ENCODE peak calls at places on chromosomes 1 and 21, in ten cellular contexts. C, B, I, M, K, F, Y, O, A and Q are unnamed samples.

GRCh38 chr1:15755643-15756040 is 3.0 kb upstream of the FBLIM1 start:
- DNase-seq in I (no peak), K (no peak), Y (no peak), B (no peak), O (no peak), A (no peak), M (no peak), C (no peak), F (no peak), Q (no peak)

GRCh38 chr1:33659641-33660040 is 187.2 kb downstream of the ZSCAN20 start:
- DNase-seq in K (no peak), Y (no peak), A (no peak), M (no peak), F (no peak), C (no peak), B (no peak), I (no peak), O (no peak), Q (no peak)

GRCh38 chr1:39165049-39165448 is 39.4 kb upstream of the MACF1 start:
- DNase-seq in O (no peak), F (no peak), M (no peak), K (no peak), C (no peak), I (peak; percentile 37), A (peak; percentile 45), B (no peak), Y (no peak), Q (no peak)

GRCh38 chr1:193270996-193271395 is 84.6 kb upstream of the B3GALT2 start:
- DNase-seq in C (no peak), F (no peak), I (no peak), O (peak; percentile 81), Y (no peak), A (no peak), M (no peak), K (no peak), B (peak; percentile 97), Q (no peak)

GRCh38 chr1:24910751-24911650 is 19.1 kb downstream of the RUNX3 start:
- DNase-seq in Y (no peak), C (no peak), A (no peak), F (no peak), O (no peak), I (no peak), K (peak; percentile 32), B (peak; percentile 75), M (no peak), Q (no peak)

GRCh38 chr21:37208741-37209225 is 58.4 kb downstream of the VPS26C start:
- DNase-seq in K (no peak), I (no peak), C (peak; percentile 74), B (no peak), M (no peak), F (no peak), O (no peak), Y (no peak), A (no peak), Q (no peak)

GRCh38 chr1:7098641-7099040 is 313.4 kb downstream of the CAMTA1 start:
- DNase-seq in I (no peak), C (no peak), K (no peak), F (no peak), O (no peak), Y (no peak), A (no peak), M (no peak), B (no peak), Q (no peak)

GRCh38 chr1:109267743-109268300 is 15.1 kb downstream of the PSRC1 start:
- DNase-seq in O (no peak), B (peak; percentile 73), I (no peak), K (no peak), A (no peak), M (no peak), C (no peak), Y (no peak), F (no peak), Q (no peak)

GRCh38 chr1:222894331-222894730 is 79.5 kb downstream of the DISP1 start:
- DNase-seq in F (no peak), B (no peak), M (no peak), A (no peak), K (no peak), C (no peak), I (no peak), O (no peak), Y (no peak), Q (no peak)

GRCh38 chr1:97901017-97901658 is 19.7 kb downstream of the DPYD start:
- DNase-seq in F (no peak), Y (no peak), M (no peak), B (peak; percentile 71), K (no peak), C (no peak), I (no peak), O (no peak), A (peak; percentile 86), Q (no peak)

GRCh38 chr1:110674337-110675059 is at the start of gene KCNA3:
- DNase-seq in M (no peak), Y (no peak), F (peak; percentile 81), A (no peak), O (peak; percentile 66), I (peak; percentile 91), K (no peak), C (no peak), B (no peak), Q (peak; percentile 51)

DNA sequence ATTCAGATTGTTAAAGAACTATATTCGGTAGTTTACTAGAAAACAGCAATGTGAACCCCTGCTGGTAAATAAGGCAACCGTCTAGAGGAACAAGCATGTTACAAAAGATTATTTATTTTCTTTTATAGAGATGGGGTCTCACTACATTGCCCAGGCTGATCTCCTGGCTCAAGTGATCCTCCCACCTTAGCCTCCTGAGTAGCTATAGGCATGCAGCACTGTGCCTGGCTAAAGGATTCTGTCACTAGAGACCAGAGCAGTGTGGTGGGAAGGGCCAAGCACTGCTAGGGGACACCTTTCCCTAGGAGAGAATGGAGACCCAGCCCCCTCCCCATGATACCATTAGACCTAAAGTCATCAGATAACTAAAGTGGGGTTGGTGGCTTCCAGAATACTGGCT is 28.9 kb downstream of the SLC27A3 start:
- DNase-seq in K (no peak), I (no peak), F (no peak), Y (no peak), B (no peak), M (no peak), O (no peak), A (no peak), C (no peak), Q (no peak)
- H3K9ac ChIP-seq in K (no peak overlapping the region), I (no peak overlapping the region), F (no peak overlapping the region), Y (no peak overlapping the region), B (no peak overlapping the region), M (no peak overlapping the region), O (no peak overlapping the region), A (no peak overlapping the region), C (no peak overlapping the region), Q (no peak overlapping the region)

DNA sequence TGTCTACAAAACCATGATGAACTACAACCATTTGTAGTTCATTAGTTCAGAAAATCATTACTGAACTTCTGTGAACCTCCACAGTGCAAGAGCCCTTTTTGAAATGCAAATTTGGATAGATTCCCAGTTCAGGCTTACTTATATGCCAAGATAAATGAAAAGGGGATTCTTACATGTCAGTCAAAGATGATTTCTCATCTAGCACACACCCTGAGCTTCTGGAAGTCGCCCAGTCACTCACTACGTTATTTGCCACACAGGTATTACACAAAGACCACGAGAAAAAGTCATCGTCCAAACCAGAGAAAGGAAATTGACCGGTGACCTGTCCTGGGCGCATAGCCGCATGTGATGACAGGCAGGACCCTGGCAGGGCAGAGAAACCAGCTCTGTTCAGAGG is 41.8 kb downstream of the ETS2 start:
- DNase-seq in M (no peak), Y (no peak), C (no peak), B (peak; percentile 69), I (no peak), F (no peak), K (peak; percentile 49), A (no peak), O (no peak), Q (no peak)
- H3K27ac ChIP-seq in M (no peak overlapping the region), Y (no peak overlapping the region), C (no peak overlapping the region), B (no peak overlapping the region), I (no peak overlapping the region), F (no peak overlapping the region), K (no peak overlapping the region), A (no peak overlapping the region), O (no peak overlapping the region), Q (no peak overlapping the region)

GRCh38 chr21:29710498-29710897 is 229.3 kb downstream of the GRIK1 start:
- DNase-seq in C (no peak), B (no peak), F (no peak), O (no peak), K (no peak), M (no peak), I (no peak), Y (no peak), A (no peak), Q (no peak)

GRCh38 chr21:29701676-29702075 is 238.1 kb downstream of the GRIK1 start:
- DNase-seq in C (no peak), O (no peak), K (no peak), B (no peak), I (no peak), M (no peak), F (no peak), A (no peak), Y (no peak), Q (no peak)

DNA sequence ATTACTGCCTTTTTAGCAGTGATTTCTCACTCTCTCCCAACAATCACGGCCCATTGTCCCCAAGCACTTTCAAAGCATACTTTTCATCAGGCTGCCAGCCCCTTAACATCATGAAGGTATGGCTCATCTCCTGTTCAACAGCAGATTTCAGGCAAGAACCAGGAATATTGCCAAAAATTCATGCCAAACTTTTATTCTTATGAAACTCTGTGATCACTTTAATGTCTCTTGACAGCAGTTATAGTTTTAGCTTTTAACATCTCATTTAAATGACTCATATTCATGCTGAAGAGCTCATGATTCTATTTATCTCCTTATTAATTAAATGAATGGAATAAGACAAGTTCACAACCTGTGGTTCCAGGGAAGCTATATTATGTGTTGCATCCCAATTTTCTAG is 235.1 kb downstream of the GRIK1 start:
- DNase-seq in K (no peak), C (no peak), O (no peak), B (peak; percentile 32), F (no peak), A (no peak), Y (no peak), M (no peak), I (no peak), Q (no peak)
- H3K4me2 ChIP-seq in K (no peak overlapping the region), C (no peak overlapping the region), O (no peak overlapping the region), B (no peak overlapping the region), F (no peak overlapping the region), A (no peak overlapping the region), Y (no peak overlapping the region), M (no peak overlapping the region), I (no peak overlapping the region), Q (no peak overlapping the region)

GRCh38 chr1:201260236-201260591 is 23.1 kb upstream of the PKP1 start:
- DNase-seq in F (no peak), Y (no peak), O (no peak), A (no peak), C (no peak), K (no peak), I (no peak), M (no peak), B (no peak), Q (no peak)
- H3K9ac ChIP-seq in F (peak overlapping the region; percentile 31), Y (no peak overlapping the region), O (no peak overlapping the region), A (no peak overlapping the region), C (no peak overlapping the region), K (no peak overlapping the region), I (no peak overlapping the region), M (peak overlapping the region; percentile 65), B (no peak overlapping the region), Q (no peak overlapping the region)

GRCh38 chr1:236207121-236207520 is 64.8 kb downstream of the GPR137B start:
- DNase-seq in O (no peak), A (no peak), F (no peak), B (no peak), Y (no peak), M (no peak), C (no peak), I (no peak), K (no peak), Q (no peak)
- H3K27ac ChIP-seq in O (no peak overlapping the region), A (no peak overlapping the region), F (no peak overlapping the region), B (no peak overlapping the region), Y (no peak overlapping the region), M (no peak overlapping the region), C (no peak overlapping the region), I (peak overlapping the region; percentile 42), K (no peak overlapping the region), Q (no peak overlapping the region)